ENCODE peak calls at places on chromosomes 11 and 22, in ten cellular contexts. F, O, T, H, M, E, A, L, P and Q are unnamed samples.

GRCh38 chr11:45692808-45693453 is 27.5 kb upstream of the CHST1 start:
- DNase-seq in E (no peak), L (no peak), M (no peak), T (no peak), A (no peak), O (no peak), P (no peak), F (no peak), H (no peak), Q (no peak)

GRCh38 chr11:24496728-24497396 is at the start of gene LUZP2:
- DNase-seq in A (no peak), F (no peak), H (peak), T (no peak), M (no peak), P (peak), L (no peak), E (no peak), O (peak), Q (peak)

GRCh38 chr22:38422615-38423511 is 32.1 kb downstream of the KCNJ4 start:
- DNase-seq in T (no peak), M (no peak), P (no peak), L (no peak), O (no peak), H (no peak), A (no peak), E (no peak), F (no peak), Q (no peak)

GRCh38 chr22:49176956-49177355 is 650.7 kb downstream of the BRD1 start:
- DNase-seq in E (no peak), O (no peak), P (no peak), L (no peak), F (no peak), T (no peak), A (no peak), M (no peak), H (no peak), Q (no peak)

GRCh38 chr11:57616595-57616994 is 19.1 kb downstream of the SERPING1 start:
- DNase-seq in T (no peak), O (no peak), L (no peak), H (no peak), A (no peak), E (no peak), F (no peak), P (no peak), M (no peak), Q (no peak)

GRCh38 chr11:10302294-10302743 is 2.6 kb upstream of the ADM start:
- DNase-seq in F (no peak), P (no peak), O (no peak), M (no peak), E (no peak), T (no peak), L (no peak), H (no peak), A (no peak), Q (no peak)

GRCh38 chr11:122215244-122215992 is 99.4 kb upstream of the BLID start:
- DNase-seq in T (peak), P (peak), L (peak), O (peak), F (peak), H (peak), A (peak), M (peak), E (peak), Q (peak)

GRCh38 chr22:26800858-26801257 is 143.5 kb downstream of the MIAT start:
- DNase-seq in E (no peak), O (no peak), A (no peak), L (no peak), P (peak), M (peak), F (no peak), H (no peak), T (no peak), Q (no peak)

GRCh38 chr11:85394288-85394687 is 232.9 kb downstream of the DLG2 start:
- DNase-seq in O (no peak), F (no peak), L (no peak), A (no peak), H (no peak), M (no peak), T (no peak), E (no peak), P (no peak), Q (no peak)

GRCh38 chr22:45889539-45890350 is 87.2 kb downstream of the WNT7B start:
- DNase-seq in M (no peak), P (peak), F (no peak), T (no peak), L (no peak), E (no peak), A (no peak), H (no peak), O (peak), Q (no peak)

GRCh38 chr22:49108636-49109315 is 718.9 kb downstream of the BRD1 start:
- DNase-seq in T (no peak), P (no peak), F (peak), H (no peak), E (no peak), A (no peak), L (no peak), M (no peak), O (no peak), Q (no peak)

GRCh38 chr11:73645570-73645969 is 811 bp upstream of the PLEKHB1 start:
- DNase-seq in P (no peak), A (no peak), L (no peak), E (no peak), O (no peak), M (no peak), T (no peak), F (no peak), H (no peak), Q (no peak)

GRCh38 chr22:19855504-19856409 is 1.1 kb upstream of the GNB1L start:
- DNase-seq in O (peak), A (peak), M (peak), E (peak), H (no peak), F (peak), T (peak), P (peak), L (no peak), Q (peak)

GRCh38 chr11:73907191-73907590 is 30.4 kb downstream of the PAAF1 start:
- DNase-seq in E (no peak), F (no peak), H (no peak), A (no peak), M (peak), L (no peak), T (peak), P (no peak), O (peak), Q (no peak)

GRCh38 chr11:120334894-120335462 is 1.2 kb upstream of the ARHGEF12 start:
- DNase-seq in H (peak), E (peak), L (peak), O (no peak), P (peak), T (peak), M (peak), F (peak), A (peak), Q (no peak)

GRCh38 chr11:61183645-61184044 is 19.7 kb upstream of the PGA3 start:
- DNase-seq in H (no peak), L (no peak), F (peak), E (no peak), T (no peak), M (no peak), A (no peak), O (no peak), P (no peak), Q (no peak)

GRCh38 chr11:7643323-7643722 is 30.0 kb downstream of the CYB5R2 start:
- DNase-seq in M (no peak), P (no peak), E (no peak), L (no peak), F (no peak), O (no peak), A (no peak), T (no peak), H (no peak), Q (no peak)

GRCh38 chr11:69321877-69322350 is 28.0 kb downstream of the MYEOV start:
- DNase-seq in H (no peak), E (no peak), A (no peak), O (no peak), P (peak), T (no peak), M (no peak), L (peak), F (peak), Q (no peak)

GRCh38 chr11:70756756-70757155 is 358.4 kb downstream of the CTTN start:
- DNase-seq in H (no peak), M (no peak), A (no peak), P (no peak), T (no peak), E (no peak), F (no peak), O (no peak), L (no peak), Q (no peak)
- TF ChIP-seq CTCF in H (no peak), M (no peak), A (no peak), P (no peak), T (no peak), E (no peak), F (no peak), O (no peak), L (no peak), Q (no peak)

GRCh38 chr11:17423533-17424310 is 35.3 kb upstream of the KCNJ11 start:
- DNase-seq in F (no peak), O (no peak), H (no peak), M (peak), T (peak), E (no peak), P (no peak), L (no peak), A (no peak), Q (no peak)
- TF ChIP-seq CTCF in F (no peak), O (no peak), H (no peak), M (no peak), T (no peak), E (no peak), P (no peak), L (no peak), A (no peak), Q (no peak)

GRCh38 chr22:37107779-37108621 is 1.5 kb downstream of the TMPRSS6 start:
- DNase-seq in M (no peak), P (no peak), L (no peak), T (peak), A (no peak), E (no peak), F (no peak), O (no peak), H (no peak), Q (no peak)
- TF ChIP-seq CTCF in M (no peak), P (no peak), L (no peak), T (no peak), A (no peak), E (no peak), F (no peak), O (no peak), H (no peak), Q (no peak)

GRCh38 chr11:17036666-17037658 is 22.7 kb upstream of the PLEKHA7 start:
- DNase-seq in T (peak), A (no peak), F (no peak), M (peak), L (no peak), O (no peak), E (no peak), P (no peak), H (no peak), Q (no peak)
- TF ChIP-seq CTCF in T (peak), A (no peak), F (no peak), M (no peak), L (no peak), O (no peak), E (peak), P (no peak), H (no peak), Q (no peak)

DNA sequence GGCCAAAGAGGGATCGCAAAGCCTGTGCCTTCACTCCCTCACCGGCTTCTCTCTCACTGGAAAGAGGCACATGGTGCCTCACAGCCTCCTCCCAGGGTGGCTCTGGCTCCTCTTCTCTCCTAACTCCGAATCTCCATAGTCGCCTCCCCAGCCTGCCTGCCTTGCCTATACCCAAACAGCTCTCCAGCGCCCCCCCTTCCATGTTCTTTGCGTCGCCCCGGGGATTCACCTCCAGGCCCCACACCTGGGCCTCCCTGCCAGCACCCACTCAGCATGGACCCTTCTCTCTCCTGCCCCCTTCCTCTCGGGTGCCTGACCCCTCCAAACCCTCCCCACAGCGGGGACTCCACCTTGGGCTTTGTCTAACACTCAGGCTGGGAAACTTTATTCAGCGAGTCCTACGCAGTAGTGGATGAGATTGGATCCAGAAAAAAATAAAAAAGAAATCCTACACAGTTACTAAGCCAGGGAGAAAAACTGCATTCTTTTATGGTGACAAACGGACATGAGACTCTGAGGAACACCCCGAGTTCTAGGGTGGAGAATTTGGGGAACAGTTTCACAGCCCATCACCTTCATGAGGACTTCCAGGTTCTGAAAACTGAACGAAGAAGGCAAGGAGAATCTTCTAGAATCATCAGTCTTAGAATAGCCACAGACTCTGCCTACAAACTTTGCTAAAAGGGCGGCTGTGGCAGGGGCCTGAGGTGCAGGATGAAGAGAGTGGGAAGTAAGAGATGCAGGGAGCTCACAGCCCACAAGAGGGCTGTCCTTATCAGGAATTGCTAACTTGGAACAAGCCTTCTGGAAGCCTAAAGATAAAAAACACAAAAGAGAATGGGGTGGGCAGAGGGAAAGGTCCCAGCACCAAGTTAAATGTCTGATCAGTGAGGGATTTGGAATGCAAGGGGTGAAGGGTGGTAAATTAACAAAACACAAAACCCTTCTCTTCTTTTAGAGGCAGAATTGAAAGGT is 5.3 kb downstream of the PPM1F start:
- DNase-seq in M (peak), F (no peak), L (no peak), A (peak), P (peak), O (no peak), H (peak), E (no peak), T (peak), Q (peak)
- TF ChIP-seq CTCF in M (peak), F (peak), L (peak), A (peak), P (peak), O (peak), H (peak), E (peak), T (peak), Q (peak)

GRCh38 chr11:35618497-35619029 is 303 bp downstream of the FJX1 start:
- DNase-seq in O (peak), A (peak), L (no peak), E (peak), T (no peak), F (peak), H (no peak), P (peak), M (no peak), Q (peak)

GRCh38 chr11:35622070-35622469 is 3.8 kb downstream of the FJX1 start:
- DNase-seq in P (peak), H (no peak), O (no peak), A (no peak), E (no peak), M (no peak), F (no peak), L (peak), T (peak), Q (no peak)

GRCh38 chr11:35619030-35619753 is 932 bp downstream of the FJX1 start:
- DNase-seq in E (peak), T (no peak), H (peak), O (peak), L (no peak), P (peak), F (peak), M (peak), A (peak), Q (peak)

GRCh38 chr11:35621620-35622019 is 3.4 kb downstream of the FJX1 start:
- DNase-seq in L (no peak), H (no peak), P (no peak), T (no peak), O (no peak), F (no peak), A (no peak), E (no peak), M (no peak), Q (no peak)

DNA sequence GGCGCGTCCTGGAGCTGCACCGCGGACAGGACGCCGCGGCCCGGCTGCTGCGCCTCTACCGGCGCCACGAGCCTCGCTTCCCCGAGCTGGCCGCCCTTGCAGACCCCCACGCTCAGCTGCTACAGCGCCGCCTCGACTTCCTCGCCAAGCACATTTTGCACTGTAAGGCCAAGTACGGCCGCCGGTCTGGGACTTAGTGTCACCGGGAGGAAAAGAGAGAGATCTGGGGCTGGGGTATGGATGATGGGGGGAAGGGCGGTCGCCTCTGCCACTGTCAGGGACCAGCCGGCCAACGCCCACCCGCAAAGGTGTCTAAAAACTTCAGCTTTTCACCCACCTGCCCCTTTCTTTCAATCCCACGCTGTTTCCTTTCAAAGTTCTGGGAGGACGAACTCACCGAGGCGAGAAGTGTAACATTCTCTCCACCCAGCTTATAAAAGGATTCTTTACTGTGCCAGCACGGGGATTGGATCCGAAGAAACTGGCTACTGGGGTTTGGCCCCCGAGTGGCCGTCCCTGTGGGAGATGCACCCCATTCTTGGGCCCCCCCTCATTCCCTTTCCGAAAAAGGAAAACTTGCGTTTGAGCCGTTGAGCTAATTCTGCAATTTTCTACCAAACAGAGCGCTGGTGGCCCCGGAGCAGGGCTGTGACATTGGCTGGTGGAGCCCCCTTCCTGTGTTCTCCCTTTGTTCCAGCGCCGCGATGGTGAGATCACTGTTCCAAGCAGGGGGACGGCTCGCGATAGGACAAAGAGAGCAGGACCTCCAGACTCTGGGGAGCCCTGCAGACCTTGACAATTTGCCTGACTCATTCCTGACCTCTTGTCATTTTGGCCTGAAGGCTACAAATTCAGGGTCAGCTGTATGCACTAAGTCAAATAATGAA is 1.7 kb downstream of the FJX1 start:
- DNase-seq in O (peak), L (no peak), P (peak), T (peak), M (peak), A (no peak), F (peak), E (peak), H (peak), Q (no peak)
- TF ChIP-seq CTCF in O (no peak), L (no peak), P (no peak), T (no peak), M (no peak), A (no peak), F (peak), E (no peak), H (no peak), Q (peak)

DNA sequence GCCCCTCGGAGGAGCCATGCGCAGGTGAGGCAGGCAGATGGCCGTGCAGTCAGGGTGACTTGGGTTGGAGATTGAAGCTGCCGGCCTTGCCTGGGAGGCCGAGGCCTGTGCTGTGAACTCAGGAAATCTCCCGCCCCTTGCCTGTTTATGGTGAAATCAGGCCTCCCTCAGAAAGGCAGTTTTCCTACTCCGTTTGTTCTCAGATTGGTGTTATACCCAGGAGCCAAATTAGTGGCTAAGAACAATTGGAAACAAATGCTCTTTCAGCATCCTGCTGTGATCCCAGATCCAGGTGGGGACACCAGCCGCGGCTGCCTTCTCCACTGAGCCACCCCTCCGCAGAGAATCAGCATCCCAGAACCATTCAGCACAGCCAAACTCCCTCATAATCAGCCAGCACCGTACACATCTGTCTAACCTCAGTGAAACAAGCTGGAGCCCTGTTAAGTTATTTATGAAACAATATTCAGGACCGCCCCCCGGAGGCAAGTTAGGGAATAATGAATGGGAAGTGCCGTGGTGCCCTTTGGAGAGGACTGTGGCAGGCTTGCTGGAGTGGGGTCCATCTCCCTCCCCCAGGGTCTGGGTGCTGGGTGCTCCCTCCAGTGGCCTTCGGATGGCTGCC is 60.0 kb downstream of the PKNOX2 start:
- DNase-seq in L (no peak), O (no peak), M (no peak), E (peak), P (peak), H (peak), T (peak), F (peak), A (peak), Q (no peak)
- TF ChIP-seq CTCF in L (peak), O (peak), M (no peak), E (no peak), P (peak), H (no peak), T (peak), F (no peak), A (peak), Q (peak)

GRCh38 chr11:12822623-12823022 is 148.4 kb downstream of the TEAD1 start:
- DNase-seq in T (no peak), E (no peak), M (no peak), A (no peak), H (no peak), P (no peak), F (no peak), L (no peak), O (no peak), Q (no peak)

GRCh38 chr11:12827929-12828812 is 153.9 kb downstream of the TEAD1 start:
- DNase-seq in E (peak), M (peak), F (no peak), P (peak), O (no peak), A (no peak), L (peak), H (peak), T (peak), Q (no peak)

GRCh38 chr11:12826441-12826840 is 152.2 kb downstream of the TEAD1 start:
- DNase-seq in A (no peak), T (no peak), H (no peak), O (no peak), L (no peak), P (no peak), M (no peak), F (no peak), E (no peak), Q (no peak)

GRCh38 chr11:12827369-12827768 is 153.1 kb downstream of the TEAD1 start:
- DNase-seq in L (no peak), M (no peak), P (no peak), E (no peak), A (no peak), H (no peak), T (no peak), O (no peak), F (no peak), Q (no peak)

GRCh38 chr11:12824281-12825041 is 150.2 kb downstream of the TEAD1 start:
- DNase-seq in M (no peak), L (no peak), A (no peak), H (no peak), E (no peak), F (no peak), O (no peak), P (no peak), T (peak), Q (no peak)
- TF ChIP-seq CTCF in M (no peak), L (no peak), A (no peak), H (no peak), E (no peak), F (no peak), O (no peak), P (no peak), T (peak), Q (no peak)

GRCh38 chr11:105000167-105000566 is 22.8 kb downstream of the CASP5 start:
- DNase-seq in T (peak), O (no peak), M (peak), H (peak), F (no peak), A (no peak), P (no peak), E (no peak), L (no peak), Q (no peak)
- TF ChIP-seq CTCF in T (no peak), O (no peak), M (no peak), H (no peak), F (no peak), A (no peak), P (peak), E (no peak), L (peak), Q (no peak)

GRCh38 chr22:42978453-42979103 is 36.4 kb downstream of the PACSIN2 start:
- DNase-seq in F (no peak), L (no peak), M (no peak), T (no peak), E (no peak), P (no peak), O (no peak), A (peak), H (no peak), Q (no peak)
- TF ChIP-seq CTCF in F (no peak), L (no peak), M (no peak), T (no peak), E (no peak), P (no peak), O (no peak), A (no peak), H (no peak), Q (no peak)